ENCODE peak calls at places on chromosomes 5 and 9, in six cellular contexts. One of them, this sample, is unnamed.

GRCh38 chr9:113309204-113309813 is 6.1 kb upstream of the RNF183 start:
- DNase-seq in AG09309: no peak
- DNase-seq in endothelial cell: no peak
- DNase-seq in ELR: peak; percentile 70
- DNase-seq in mucosa of gallbladder: peak; percentile 26
- DNase-seq in GM13976: peak; percentile 64
- DNase-seq in this sample: peak; percentile 42

GRCh38 chr5:7762267-7762666 is 88.7 kb downstream of the CFAP90 start:
- DNase-seq in AG09309: no peak
- DNase-seq in endothelial cell: no peak
- DNase-seq in ELR: no peak
- DNase-seq in mucosa of gallbladder: no peak
- DNase-seq in GM13976: peak; percentile 37
- DNase-seq in this sample: no peak

GRCh38 chr9:19148170-19148569 is 20.9 kb upstream of the PLIN2 start:
- DNase-seq in AG09309: no peak
- DNase-seq in endothelial cell: no peak
- DNase-seq in ELR: no peak
- DNase-seq in mucosa of gallbladder: no peak
- DNase-seq in GM13976: no peak
- DNase-seq in this sample: no peak

GRCh38 chr9:17476401-17476800 is 102.5 kb upstream of the SH3GL2 start:
- DNase-seq in AG09309: no peak
- DNase-seq in endothelial cell: no peak
- DNase-seq in ELR: no peak
- DNase-seq in mucosa of gallbladder: no peak
- DNase-seq in GM13976: no peak
- DNase-seq in this sample: no peak

GRCh38 chr5:59357421-59357977 is 536.0 kb downstream of the PDE4D start:
- DNase-seq in AG09309: no peak
- DNase-seq in endothelial cell: no peak
- DNase-seq in ELR: no peak
- DNase-seq in mucosa of gallbladder: peak; percentile 16
- DNase-seq in GM13976: no peak
- DNase-seq in this sample: no peak

GRCh38 chr5:90134892-90135291 is 274.7 kb downstream of the CETN3 start:
- DNase-seq in AG09309: no peak
- DNase-seq in endothelial cell: no peak
- DNase-seq in ELR: peak; percentile 18
- DNase-seq in mucosa of gallbladder: peak; percentile 57
- DNase-seq in GM13976: no peak
- DNase-seq in this sample: no peak

GRCh38 chr5:96582343-96582742 is 79.8 kb upstream of the CAST start:
- DNase-seq in AG09309: no peak
- DNase-seq in endothelial cell: no peak
- DNase-seq in ELR: peak; percentile 73
- DNase-seq in mucosa of gallbladder: no peak
- DNase-seq in GM13976: no peak
- DNase-seq in this sample: no peak

GRCh38 chr5:137858954-137859353 is 8.7 kb upstream of the MYOT start:
- DNase-seq in AG09309: no peak
- DNase-seq in endothelial cell: no peak
- DNase-seq in ELR: no peak
- DNase-seq in mucosa of gallbladder: no peak
- DNase-seq in GM13976: no peak
- DNase-seq in this sample: no peak

GRCh38 chr5:174935854-174936474 is 211.6 kb downstream of the MSX2 start:
- DNase-seq in AG09309: no peak
- DNase-seq in endothelial cell: peak; percentile 81
- DNase-seq in ELR: peak; percentile 47
- DNase-seq in mucosa of gallbladder: peak; percentile 17
- DNase-seq in GM13976: peak; percentile 64
- DNase-seq in this sample: peak; percentile 47

GRCh38 chr5:84202136-84202535 is 182.5 kb downstream of the EDIL3 start:
- DNase-seq in AG09309: no peak
- DNase-seq in endothelial cell: no peak
- DNase-seq in ELR: no peak
- DNase-seq in mucosa of gallbladder: no peak
- DNase-seq in GM13976: no peak
- DNase-seq in this sample: no peak

GRCh38 chr5:124504081-124504916 is 242.1 kb downstream of the ZNF608 start:
- DNase-seq in AG09309: no peak
- DNase-seq in endothelial cell: no peak
- DNase-seq in ELR: no peak
- DNase-seq in mucosa of gallbladder: no peak
- DNase-seq in GM13976: peak; percentile 38
- DNase-seq in this sample: no peak

GRCh38 chr5:75965292-75965691 is 117.9 kb upstream of the SV2C start:
- DNase-seq in AG09309: no peak
- DNase-seq in endothelial cell: no peak
- DNase-seq in ELR: no peak
- DNase-seq in mucosa of gallbladder: no peak
- DNase-seq in GM13976: no peak
- DNase-seq in this sample: no peak

GRCh38 chr9:96376926-96377874 is 6.3 kb downstream of the SLC35D2 start:
- DNase-seq in AG09309: peak; percentile 41
- DNase-seq in endothelial cell: no peak
- DNase-seq in ELR: peak; percentile 52
- DNase-seq in mucosa of gallbladder: no peak
- DNase-seq in GM13976: no peak
- DNase-seq in this sample: no peak

GRCh38 chr5:151078490-151079262 is 2.2 kb downstream of the TNIP1 start:
- DNase-seq in AG09309: no peak
- DNase-seq in endothelial cell: no peak
- DNase-seq in ELR: peak; percentile 59
- DNase-seq in mucosa of gallbladder: no peak
- DNase-seq in GM13976: peak; percentile 80
- DNase-seq in this sample: no peak

GRCh38 chr5:178438746-178439260 is 151.4 kb downstream of the COL23A1 start:
- DNase-seq in AG09309: no peak
- DNase-seq in endothelial cell: no peak
- DNase-seq in ELR: no peak
- DNase-seq in mucosa of gallbladder: no peak
- DNase-seq in GM13976: no peak
- DNase-seq in this sample: no peak

GRCh38 chr9:88775037-88775471 is 216.2 kb upstream of the S1PR3 start:
- DNase-seq in AG09309: peak; percentile 94
- DNase-seq in endothelial cell: no peak
- DNase-seq in ELR: peak; percentile 81
- DNase-seq in mucosa of gallbladder: no peak
- DNase-seq in GM13976: no peak
- DNase-seq in this sample: peak; percentile 92

GRCh38 chr5:33969572-33970452 is 14.7 kb downstream of the SLC45A2 start:
- DNase-seq in AG09309: no peak
- DNase-seq in endothelial cell: peak; percentile 13
- DNase-seq in ELR: peak; percentile 77
- DNase-seq in mucosa of gallbladder: no peak
- DNase-seq in GM13976: peak; percentile 72
- DNase-seq in this sample: peak; percentile 48

GRCh38 chr9:134056483-134057310 is 11.1 kb downstream of the BRD3 start:
- DNase-seq in AG09309: no peak
- DNase-seq in endothelial cell: no peak
- DNase-seq in ELR: no peak
- DNase-seq in mucosa of gallbladder: no peak
- DNase-seq in GM13976: no peak
- DNase-seq in this sample: no peak

GRCh38 chr9:137305060-137305787 is 3.2 kb upstream of the NRARP start:
- DNase-seq in AG09309: no peak
- DNase-seq in endothelial cell: peak; percentile 78
- DNase-seq in ELR: no peak
- DNase-seq in mucosa of gallbladder: no peak
- DNase-seq in GM13976: peak; percentile 77
- DNase-seq in this sample: no peak

GRCh38 chr9:133979124-133979920 is 12.8 kb downstream of the VAV2 start:
- DNase-seq in AG09309: no peak
- DNase-seq in endothelial cell: peak; percentile 60
- DNase-seq in ELR: no peak
- DNase-seq in mucosa of gallbladder: no peak
- DNase-seq in GM13976: peak; percentile 73
- DNase-seq in this sample: no peak

GRCh38 chr5:174327317-174327864 is 281.9 kb downstream of the NSG2 start:
- DNase-seq in AG09309: peak; percentile 37
- DNase-seq in endothelial cell: peak; percentile 87
- DNase-seq in ELR: peak; percentile 72
- DNase-seq in mucosa of gallbladder: peak; percentile 40
- DNase-seq in GM13976: peak; percentile 77
- DNase-seq in this sample: peak; percentile 61

GRCh38 chr5:932628-933250 is 40.1 kb downstream of the TRIP13 start:
- DNase-seq in AG09309: no peak
- DNase-seq in endothelial cell: no peak
- DNase-seq in ELR: no peak
- DNase-seq in mucosa of gallbladder: no peak
- DNase-seq in GM13976: no peak
- DNase-seq in this sample: no peak

GRCh38 chr9:69937358-69937757 is 106.3 kb upstream of the MAMDC2 start:
- DNase-seq in AG09309: no peak
- DNase-seq in endothelial cell: no peak
- DNase-seq in ELR: peak; percentile 79
- DNase-seq in mucosa of gallbladder: no peak
- DNase-seq in GM13976: no peak
- DNase-seq in this sample: no peak

GRCh38 chr5:116573279-116573616 is 1.4 kb downstream of the SEMA6A start:
- DNase-seq in AG09309: no peak
- DNase-seq in endothelial cell: no peak
- DNase-seq in ELR: no peak
- DNase-seq in mucosa of gallbladder: no peak
- DNase-seq in GM13976: peak; percentile 51
- DNase-seq in this sample: no peak

GRCh38 chr5:54519083-54519541 is 1.6 kb downstream of the SNX18 start:
- DNase-seq in AG09309: no peak
- DNase-seq in endothelial cell: no peak
- DNase-seq in ELR: no peak
- DNase-seq in mucosa of gallbladder: no peak
- DNase-seq in GM13976: no peak
- DNase-seq in this sample: no peak

GRCh38 chr9:109889456-109889855 is 109.5 kb downstream of the PALM2AKAP2 start:
- DNase-seq in AG09309: no peak
- DNase-seq in endothelial cell: no peak
- DNase-seq in ELR: no peak
- DNase-seq in mucosa of gallbladder: no peak
- DNase-seq in GM13976: no peak
- DNase-seq in this sample: no peak

GRCh38 chr5:111975133-111975532 is 218.1 kb upstream of the NREP start:
- DNase-seq in AG09309: no peak
- DNase-seq in endothelial cell: no peak
- DNase-seq in ELR: no peak
- DNase-seq in mucosa of gallbladder: no peak
- DNase-seq in GM13976: no peak
- DNase-seq in this sample: no peak

GRCh38 chr5:93359296-93359957 is 221.6 kb downstream of the NR2F1-AS1 start:
- DNase-seq in AG09309: no peak
- DNase-seq in endothelial cell: peak; percentile 18
- DNase-seq in ELR: peak; percentile 90
- DNase-seq in mucosa of gallbladder: peak; percentile 16
- DNase-seq in GM13976: no peak
- DNase-seq in this sample: peak; percentile 45

GRCh38 chr5:179193746-179194145 is 133.6 kb downstream of the ZNF354C start:
- DNase-seq in AG09309: no peak
- DNase-seq in endothelial cell: no peak
- DNase-seq in ELR: no peak
- DNase-seq in mucosa of gallbladder: no peak
- DNase-seq in GM13976: no peak
- DNase-seq in this sample: no peak

GRCh38 chr5:124705577-124705976 is 40.9 kb downstream of the ZNF608 start:
- DNase-seq in AG09309: no peak
- DNase-seq in endothelial cell: no peak
- DNase-seq in ELR: no peak
- DNase-seq in mucosa of gallbladder: no peak
- DNase-seq in GM13976: no peak
- DNase-seq in this sample: no peak

GRCh38 chr9:127707766-127708165 is 978 bp downstream of the CFAP157 start:
- DNase-seq in AG09309: no peak
- DNase-seq in endothelial cell: no peak
- DNase-seq in ELR: peak; percentile 41
- DNase-seq in mucosa of gallbladder: no peak
- DNase-seq in GM13976: no peak
- DNase-seq in this sample: no peak

GRCh38 chr9:2228641-2229040 is 213.5 kb downstream of the SMARCA2 start:
- DNase-seq in AG09309: no peak
- DNase-seq in endothelial cell: no peak
- DNase-seq in ELR: no peak
- DNase-seq in mucosa of gallbladder: no peak
- DNase-seq in GM13976: no peak
- DNase-seq in this sample: no peak